ENCODE peak calls at places on chromosomes 1 and 21, in four cellular contexts. H is ovary, Q is body of pancreas, Z is heart left ventricle. A is an unnamed sample.
A peak's percentile ranks its signal among the peaks of the same experiment; 100 is the strongest.

GRCh38 chr1:165485716-165486115 is 40.8 kb upstream of the RXRG start:
- DNase-seq in H (no peak), Z (no peak), Q (no peak), A (no peak)

GRCh38 chr1:19872190-19872589 is 10.0 kb upstream of the OTUD3 start:
- DNase-seq in H (no peak), Q (peak; percentile 81), Z (no peak), A (no peak)

GRCh38 chr1:67722292-67722944 is 37.4 kb downstream of the GADD45A start:
- DNase-seq in Z (no peak), Q (no peak), H (no peak), A (no peak)

GRCh38 chr1:155499263-155499662 is 63.3 kb downstream of the ASH1L start:
- DNase-seq in H (no peak), Q (no peak), Z (no peak), A (no peak)

GRCh38 chr1:33181038-33181861 is 593 bp downstream of the TRIM62 start:
- DNase-seq in Q (peak; percentile 40), Z (peak; percentile 73), H (peak; percentile 72), A (peak; percentile 60)

GRCh38 chr1:30449428-30450147 is 273.8 kb downstream of the MATN1 start:
- DNase-seq in Z (peak; percentile 29), Q (no peak), H (no peak), A (no peak)

GRCh38 chr1:95578462-95578861 is 344.5 kb downstream of the RWDD3 start:
- DNase-seq in H (no peak), Q (no peak), Z (no peak), A (no peak)

GRCh38 chr1:170692866-170693575 is 29.1 kb downstream of the PRRX1 start:
- DNase-seq in Z (no peak), Q (no peak), H (no peak), A (no peak)

GRCh38 chr1:6603851-6604558 is 1.3 kb upstream of the KLHL21 start:
- DNase-seq in Q (peak; percentile 73), Z (peak; percentile 82), H (peak; percentile 76), A (peak; percentile 81)

GRCh38 chr1:31159869-31160611 is 79.6 kb downstream of the NKAIN1 start:
- DNase-seq in H (no peak), Z (no peak), Q (no peak), A (no peak)

GRCh38 chr1:23772049-23772853 is 6.0 kb upstream of the PITHD1 start:
- DNase-seq in Q (peak; percentile 88), H (peak; percentile 87), Z (peak; percentile 91), A (peak; percentile 84)

GRCh38 chr21:44337941-44338895 is 972 bp downstream of the CFAP410 start:
- DNase-seq in Z (peak; percentile 80), H (peak; percentile 83), Q (peak; percentile 81), A (peak; percentile 74)

GRCh38 chr1:36365310-36365895 is 20.3 kb downstream of the STK40 start:
- DNase-seq in H (peak; percentile 62), Z (no peak), Q (peak; percentile 64), A (peak; percentile 46)

GRCh38 chr1:164709108-164709507 is 150.1 kb downstream of the PBX1 start:
- DNase-seq in H (no peak), Q (no peak), Z (no peak), A (no peak)

GRCh38 chr1:39153684-39154083 is 50.8 kb upstream of the MACF1 start:
- DNase-seq in Z (no peak), Q (no peak), H (no peak), A (no peak)

GRCh38 chr21:35697321-35697808 is 363.0 kb downstream of the SETD4 start:
- DNase-seq in Q (peak; percentile 91), H (peak; percentile 89), Z (peak; percentile 83), A (peak; percentile 20)

GRCh38 chr1:91809267-91809666 is 76.7 kb downstream of the TGFBR3 start:
- DNase-seq in Z (no peak), Q (no peak), H (no peak), A (no peak)

GRCh38 chr1:111221633-111222286 is 5.8 kb upstream of the CHI3L2 start:
- DNase-seq in Q (peak; percentile 39), Z (no peak), H (no peak), A (no peak)

GRCh38 chr1:119771016-119771415 is 2.3 kb upstream of the HMGCS2 start:
- DNase-seq in Q (no peak), Z (no peak), H (no peak), A (no peak)

GRCh38 chr1:214364335-214364734 is 83.4 kb downstream of the SMYD2 start:
- DNase-seq in Z (no peak), H (no peak), Q (no peak), A (peak; percentile 25)

GRCh38 chr1:165696625-165697100 is 1.7 kb downstream of the ALDH9A1 start:
- DNase-seq in H (peak; percentile 34), Q (peak; percentile 48), Z (no peak), A (peak; percentile 24)

GRCh38 chr1:30042438-30043147 is 680.8 kb downstream of the MATN1 start:
- DNase-seq in Q (no peak), Z (no peak), H (no peak), A (no peak)

GRCh38 chr1:206909167-206909882 is 12.1 kb downstream of the IL24 start:
- DNase-seq in Z (peak; percentile 69), H (no peak), Q (peak; percentile 96), A (peak; percentile 39)

GRCh38 chr21:41759214-41759840 is 7.5 kb downstream of the RIPK4 start:
- DNase-seq in Q (no peak), H (no peak), Z (no peak), A (no peak)

GRCh38 chr21:41755934-41756773 is 10.7 kb downstream of the RIPK4 start:
- DNase-seq in Q (no peak), H (no peak), Z (no peak), A (no peak)

GRCh38 chr21:41759926-41760325 is 6.9 kb downstream of the RIPK4 start:
- DNase-seq in Q (no peak), Z (no peak), H (no peak), A (no peak)

GRCh38 chr21:41760411-41760810 is 6.4 kb downstream of the RIPK4 start:
- DNase-seq in Q (no peak), Z (no peak), H (no peak), A (no peak)

DNA sequence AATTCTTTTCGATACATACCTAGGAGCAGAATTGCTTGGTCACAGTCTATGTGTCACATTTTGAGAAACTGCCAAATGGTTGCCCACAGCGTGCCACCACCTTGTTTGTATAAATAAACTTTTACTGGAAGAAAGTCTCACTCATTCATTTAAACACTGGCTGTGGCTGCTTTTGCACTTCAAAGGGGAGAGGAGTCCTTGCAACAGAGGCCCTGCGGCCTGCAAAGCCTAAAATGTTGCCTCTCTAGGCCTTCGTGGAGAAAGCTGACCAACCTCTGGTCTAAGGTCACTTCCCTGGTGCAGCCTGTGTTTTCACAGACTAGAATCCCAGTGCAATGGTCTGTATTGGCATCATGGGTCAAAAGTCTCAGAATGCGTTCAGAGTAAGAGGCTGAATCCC is 8.3 kb downstream of the RIPK4 start:
- DNase-seq in H (no peak), Q (no peak), Z (no peak), A (no peak)
- TF ChIP-seq POLR2A in H (no peak), Q (no peak), Z (no peak), A (no peak)

DNA sequence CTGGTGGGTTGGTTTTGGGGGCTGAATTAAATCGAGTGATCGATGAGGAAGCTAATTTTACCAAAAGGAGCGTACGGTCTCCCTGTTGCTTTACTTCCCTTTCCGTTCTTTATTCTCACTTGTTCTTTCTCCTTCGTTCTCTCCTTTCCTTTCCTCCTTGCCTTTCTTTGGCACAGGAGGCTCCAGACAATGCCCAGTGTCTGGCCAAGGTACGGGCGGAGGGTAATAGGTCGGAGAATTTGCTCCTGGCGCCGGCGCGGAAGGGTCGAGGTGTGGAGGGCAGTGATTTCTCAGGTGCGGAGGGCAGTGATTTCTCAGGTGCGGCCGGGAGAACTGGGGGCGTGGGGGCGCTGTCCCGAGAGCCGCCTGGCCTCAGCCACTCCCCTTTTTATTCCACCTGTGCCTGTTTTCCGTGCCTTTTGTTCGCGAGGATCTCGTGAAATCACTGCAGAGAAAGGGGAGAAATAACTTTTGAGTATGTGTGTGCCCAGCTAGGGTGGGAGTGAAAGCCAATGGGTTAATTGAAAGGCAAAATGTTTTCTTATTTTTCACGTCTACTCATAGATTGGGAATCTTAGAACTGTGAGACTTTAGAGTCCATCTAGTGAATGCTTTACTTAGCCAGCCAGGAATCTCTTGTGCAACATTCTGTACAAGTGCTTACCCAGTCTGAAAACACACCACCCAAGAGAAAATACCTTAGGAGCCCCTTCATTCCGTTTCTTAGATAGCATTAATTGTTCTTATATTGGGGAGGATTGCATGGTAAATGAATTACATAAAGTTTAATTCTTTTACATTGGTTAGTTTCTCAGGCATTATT is 1.3 kb downstream of the FNBP1L start:
- DNase-seq in H (peak; percentile 34), Z (no peak), Q (peak; percentile 50), A (no peak)
- TF ChIP-seq POLR2A in H (no peak), Z (no peak), Q (peak; percentile 59), A (no peak)

DNA sequence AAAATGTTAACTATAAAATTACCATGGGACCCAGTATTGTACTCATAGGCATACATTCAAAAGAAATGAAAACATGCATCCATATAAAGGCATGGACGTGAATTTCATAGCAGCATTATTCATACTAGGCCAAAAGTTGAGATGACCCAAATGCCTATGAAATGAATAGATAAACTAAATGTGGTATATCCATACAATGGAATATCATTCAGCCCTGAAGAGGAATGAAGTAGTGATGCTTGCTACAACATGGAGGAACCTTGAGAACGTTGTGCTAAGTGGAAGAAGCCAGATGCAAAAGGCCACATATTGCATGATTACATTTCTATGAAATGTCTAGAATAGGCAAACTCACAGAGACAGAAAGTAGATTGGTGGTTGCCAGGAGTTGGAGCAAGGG is 127.1 kb upstream of the IPO9 start:
- DNase-seq in Z (no peak), H (no peak), Q (no peak), A (no peak)
- TF ChIP-seq POLR2A in Z (no peak), H (no peak), Q (no peak), A (no peak)

GRCh38 chr1:223876643-223877042 is 30.9 kb upstream of the TP53BP2 start:
- DNase-seq in H (no peak), Q (no peak), Z (no peak), A (no peak)
- TF ChIP-seq POLR2A in H (no peak), Q (no peak), Z (no peak), A (no peak)